ENCODE peak calls at places on chromosomes 6 and 20, in eight cellular contexts. G is NCI-H1417, N is ELF-1, E is NCI-H1694 treated with DMSO at 0.1 percent for 48 hours, A is NCI-H2081, K is neural crest cell, B is fibroblast of the aortic adventitia, M is fibroblast of pulmonary artery. C is an unnamed sample.

GRCh38 chr6:140156131-140156530 is 781.7 kb upstream of the CITED2 start:
- DNase-seq in G (no peak), N (no peak), E (no peak), A (no peak), K (no peak), B (no peak), M (no peak), C (no peak)

GRCh38 chr6:11161031-11161966 is 49.8 kb upstream of the ERVFRD-1 start:
- DNase-seq in G (no peak), N (no peak), E (no peak), A (no peak), K (no peak), B (no peak), M (peak), C (no peak)

GRCh38 chr6:159819932-159820640 is 20.0 kb downstream of the PNLDC1 start:
- DNase-seq in G (peak), N (peak), E (no peak), A (no peak), K (peak), B (no peak), M (no peak), C (peak)

GRCh38 chr20:40218296-40218955 is 470.6 kb downstream of the MAFB start:
- DNase-seq in G (no peak), N (peak), E (no peak), A (no peak), K (no peak), B (no peak), M (no peak), C (no peak)

GRCh38 chr20:23086056-23086551 is at the start of gene CD93:
- DNase-seq in G (no peak), N (no peak), E (no peak), A (no peak), K (no peak), B (peak), M (peak), C (peak)

GRCh38 chr6:108133594-108134179 is 32.1 kb upstream of the NR2E1 start:
- DNase-seq in G (peak), N (peak), E (peak), A (peak), K (peak), B (peak), M (peak), C (no peak)

GRCh38 chr6:138004423-138005287 is 102.6 kb downstream of the PERP start:
- DNase-seq in G (peak), N (no peak), E (peak), A (peak), K (no peak), B (peak), M (peak), C (peak)

GRCh38 chr20:64194269-64194668 is 30.0 kb downstream of the MYT1 start:
- DNase-seq in G (no peak), N (peak), E (no peak), A (no peak), K (no peak), B (no peak), M (no peak), C (no peak)

GRCh38 chr20:17676942-17677341 is 5.1 kb downstream of the RRBP1 start:
- DNase-seq in G (no peak), N (no peak), E (no peak), A (no peak), K (no peak), B (peak), M (no peak), C (no peak)

GRCh38 chr6:32154514-32155161 is 697 bp downstream of the PPT2 start:
- DNase-seq in G (peak), N (peak), E (peak), A (peak), K (peak), B (peak), M (peak), C (peak)

GRCh38 chr20:576156-576555 is 32.6 kb upstream of the CSNK2A1 start:
- DNase-seq in G (no peak), N (no peak), E (no peak), A (no peak), K (no peak), B (no peak), M (no peak), C (no peak)

GRCh38 chr6:148548749-148549140 is 198.1 kb upstream of the UST start:
- DNase-seq in G (no peak), N (no peak), E (no peak), A (no peak), K (no peak), B (no peak), M (no peak), C (no peak)

GRCh38 chr6:29764422-29765196 is 41.4 kb downstream of the HLA-F start:
- DNase-seq in G (no peak), N (no peak), E (no peak), A (no peak), K (no peak), B (peak), M (no peak), C (no peak)